ENCODE peak calls at places on chromosomes 7 and 10, in six cellular contexts. Y, X, F, W, B and S are unnamed samples.

GRCh38 chr7:149819141-149819960 is 18.8 kb upstream of the ZNF862 start:
- DNase-seq in X (no peak), W (no peak), B (no peak), F (no peak), Y (no peak), S (no peak)

GRCh38 chr7:124113040-124113439 is 80.2 kb upstream of the TMEM229A start:
- DNase-seq in W (no peak), Y (no peak), F (no peak), X (no peak), B (no peak), S (no peak)

GRCh38 chr7:47888371-47889265 is 59.6 kb downstream of the PKD1L1 start:
- DNase-seq in F (no peak), B (peak; percentile 80), X (no peak), W (no peak), Y (no peak), S (no peak)

GRCh38 chr10:111126073-111126472 is 49.2 kb downstream of the ADRA2A start:
- DNase-seq in F (no peak), Y (no peak), X (no peak), B (peak; percentile 5), W (peak; percentile 5), S (no peak)

GRCh38 chr7:25926009-25926408 is 226.0 kb upstream of the NFE2L3 start:
- DNase-seq in Y (no peak), W (peak; percentile 2), X (no peak), B (no peak), F (peak; percentile 19), S (no peak)

GRCh38 chr7:33196194-33196593 is 66.8 kb downstream of the BBS9 start:
- DNase-seq in F (no peak), B (no peak), Y (no peak), X (no peak), W (peak; percentile 39), S (no peak)

GRCh38 chr10:73906524-73907447 is 4.1 kb upstream of the PLAU start:
- DNase-seq in W (peak; percentile 99), B (peak; percentile 95), Y (peak; percentile 89), F (peak; percentile 49), X (peak; percentile 62), S (peak; percentile 97)

GRCh38 chr10:80581469-80581835 is 43.8 kb downstream of the SH2D4B start:
- DNase-seq in X (no peak), F (peak; percentile 73), Y (no peak), W (no peak), B (peak; percentile 46), S (no peak)

GRCh38 chr7:128875523-128875948 is 12.9 kb downstream of the ATP6V1F start:
- DNase-seq in F (no peak), X (no peak), W (no peak), B (no peak), Y (no peak), S (no peak)

GRCh38 chr10:50470798-50471582 is 152.8 kb downstream of the SGMS1 start:
- DNase-seq in X (no peak), F (no peak), B (no peak), Y (no peak), W (peak; percentile 62), S (peak; percentile 63)

GRCh38 chr10:60733189-60733815 is 45.0 kb upstream of the CDK1 start:
- DNase-seq in F (peak; percentile 78), Y (peak; percentile 22), W (no peak), X (peak; percentile 74), B (peak; percentile 85), S (no peak)

GRCh38 chr7:121831320-121831719 is 41.6 kb upstream of the PTPRZ1 start:
- DNase-seq in F (no peak), X (no peak), Y (no peak), B (no peak), W (peak; percentile 33), S (no peak)

GRCh38 chr7:12954374-12954773 is 266.9 kb downstream of the ARL4A start:
- DNase-seq in W (no peak), B (no peak), Y (no peak), F (no peak), X (no peak), S (no peak)

GRCh38 chr10:58593008-58593407 is 80.3 kb downstream of the BICC1 start:
- DNase-seq in B (no peak), W (no peak), X (no peak), Y (no peak), F (no peak), S (no peak)

GRCh38 chr7:22579961-22580360 is 80.0 kb upstream of the STEAP1B start:
- DNase-seq in F (no peak), X (no peak), Y (no peak), B (no peak), W (no peak), S (no peak)

GRCh38 chr7:28301148-28301641 is 111.1 kb upstream of the CREB5 start:
- DNase-seq in B (no peak), W (peak; percentile 37), F (no peak), X (no peak), Y (peak; percentile 62), S (no peak)

GRCh38 chr7:8103282-8103681 is 134.7 kb downstream of the GLCCI1 start:
- DNase-seq in Y (no peak), B (no peak), W (no peak), X (no peak), F (no peak), S (no peak)

GRCh38 chr7:81414411-81414810 is 355.4 kb downstream of the HGF start:
- DNase-seq in Y (no peak), X (no peak), B (no peak), W (no peak), F (peak; percentile 25), S (no peak)

GRCh38 chr7:23356726-23357125 is 57.6 kb downstream of the MALSU1 start:
- DNase-seq in B (no peak), W (no peak), F (no peak), Y (no peak), X (no peak), S (peak; percentile 68)

GRCh38 chr7:47581442-47581820 is 480 bp downstream of the TNS3 start:
- DNase-seq in F (peak; percentile 63), X (no peak), Y (no peak), B (no peak), W (no peak), S (no peak)

GRCh38 chr7:142332421-142332820 is 74.6 kb upstream of the PRSS58 start:
- DNase-seq in W (no peak), Y (no peak), F (no peak), X (no peak), B (no peak), S (no peak)

GRCh38 chr10:111039522-111039921 is 37.3 kb upstream of the ADRA2A start:
- DNase-seq in Y (no peak), W (no peak), B (no peak), X (no peak), F (no peak), S (no peak)

GRCh38 chr7:68511281-68511680 is 1087.0 kb upstream of the AUTS2 start:
- DNase-seq in Y (no peak), B (peak; percentile 66), F (no peak), X (no peak), W (peak; percentile 1), S (no peak)

GRCh38 chr7:105673367-105674188 is 92.3 kb upstream of the EFCAB10 start:
- DNase-seq in B (no peak), W (no peak), F (peak; percentile 33), X (no peak), Y (no peak), S (no peak)

GRCh38 chr7:24741691-24742639 is 15.3 kb downstream of the GSDME start:
- DNase-seq in B (peak; percentile 85), Y (peak; percentile 82), X (no peak), F (no peak), W (peak; percentile 92), S (peak; percentile 95)

GRCh38 chr7:139168480-139168879 is 59.0 kb upstream of the ZC3HAV1 start:
- DNase-seq in F (no peak), W (no peak), B (no peak), Y (no peak), X (no peak), S (no peak)

GRCh38 chr7:98163269-98163668 is 48.0 kb upstream of the BHLHA15 start:
- DNase-seq in F (peak; percentile 10), B (no peak), W (no peak), X (no peak), Y (no peak), S (no peak)

GRCh38 chr10:86090807-86091206 is 275.8 kb downstream of the GRID1 start:
- DNase-seq in B (peak; percentile 53), Y (no peak), W (no peak), F (no peak), X (peak; percentile 19), S (no peak)

GRCh38 chr7:157397751-157398691 is 61.2 kb downstream of the DNAJB6 start:
- DNase-seq in W (peak; percentile 41), Y (peak; percentile 52), F (peak; percentile 25), X (peak; percentile 56), B (no peak), S (peak; percentile 73)

GRCh38 chr10:96416643-96417042 is 57.8 kb upstream of the OPALIN start:
- DNase-seq in B (peak; percentile 25), W (peak; percentile 58), F (peak; percentile 36), X (no peak), Y (peak; percentile 48), S (no peak)

GRCh38 chr10:114634607-114634974 is 23.5 kb downstream of the ABLIM1 start:
- DNase-seq in B (peak; percentile 90), W (peak; percentile 92), Y (peak; percentile 59), F (no peak), X (peak; percentile 58), S (peak; percentile 98)

DNA sequence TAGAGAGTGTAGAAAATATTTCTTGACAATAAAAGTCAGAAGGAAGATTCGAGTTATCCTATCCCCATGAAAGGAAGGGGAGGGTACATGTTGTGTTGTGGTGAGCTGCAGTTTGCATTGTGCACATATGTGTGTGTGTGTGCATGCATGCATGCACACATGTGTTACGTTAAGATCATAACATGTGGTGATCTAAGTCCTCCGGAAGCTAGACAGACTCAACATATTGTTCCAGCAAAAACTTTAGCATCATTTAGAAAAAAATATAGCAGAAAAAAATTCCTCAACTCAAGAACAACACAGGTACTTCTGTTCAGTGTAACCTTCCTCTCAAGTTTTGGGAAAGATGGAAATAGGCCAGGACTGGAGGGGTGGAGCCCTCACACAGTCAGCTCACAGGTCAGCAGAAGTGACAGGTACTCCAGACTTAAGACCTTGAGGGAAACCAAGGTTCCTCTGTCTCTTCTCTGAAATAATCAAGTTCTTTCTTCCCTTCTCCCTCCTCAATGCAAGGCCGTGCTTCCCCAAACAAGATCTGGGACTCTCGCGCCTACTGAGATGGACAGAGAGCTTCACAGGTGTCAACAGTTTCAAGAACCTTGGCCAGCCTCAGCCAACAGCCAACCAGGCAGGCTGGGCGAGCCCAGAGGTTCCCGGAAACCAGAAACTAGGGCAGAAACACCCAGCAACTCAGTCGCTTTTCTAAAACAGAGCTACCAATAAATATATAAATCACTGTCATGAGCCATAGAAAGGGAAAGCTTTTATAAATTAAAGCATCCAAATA is 205.2 kb downstream of the FAM107B start:
- DNase-seq in X (no peak), W (no peak), F (peak; percentile 56), Y (no peak), B (no peak), S (no peak)
- TF ChIP-seq CTCF in X (no peak), W (no peak), F (no peak), Y (no peak), B (no peak), S (no peak)

GRCh38 chr7:155862516-155863257 is 50.4 kb upstream of the SHH start:
- DNase-seq in Y (no peak), X (peak; percentile 9), B (peak; percentile 80), F (no peak), W (no peak), S (no peak)
- TF ChIP-seq CTCF in Y (no peak), X (peak; percentile 42), B (peak; percentile 15), F (no peak), W (peak; percentile 27), S (peak; percentile 19)

GRCh38 chr10:6553937-6554336 is 26.1 kb downstream of the PRKCQ start:
- DNase-seq in W (no peak), F (no peak), Y (no peak), B (no peak), X (no peak), S (no peak)
- TF ChIP-seq CTCF in W (no peak), F (no peak), Y (no peak), B (no peak), X (no peak), S (no peak)

GRCh38 chr10:127392351-127393235 is 156.5 kb upstream of the NPS start:
- DNase-seq in X (no peak), F (no peak), Y (peak; percentile 30), B (no peak), W (no peak), S (no peak)
- TF ChIP-seq CTCF in X (no peak), F (no peak), Y (no peak), B (no peak), W (no peak), S (no peak)